ENCODE peak calls at places on chromosome 11, in eight cellular contexts. U is stimulated activated CD4-positive, alpha-beta T cell treated with anti-CD3 and anti-CD28 coated beads, TNF-alpha, amount 100 ng/mL, for 4 hours; S is NCI-H146; Z is activated T-helper 1 cell treated with anti-CD3 and anti-CD28 coated beads, Interleukin-12 subunit alpha, Interleukin-12 subunit beta, Interleukin-2, Interleukin-4 antibody, amounts not matched to agents 30 ng/mL and 10 ng/mL and 1 ng/mL, durations not matched to agents 14 hours and 24 hours and 36 hours; O is NCI-H524 treated with DMSO at 0.1 percent for 48 hours; E is colonic mucosa; P is neural progenitor cell; F is left cardiac atrium. C is an unnamed sample.

GRCh38 chr11:134347441-134347840 is 15.7 kb downstream of the GLB1L2 start:
- DNase-seq in U (no peak), S (no peak), Z (no peak), O (no peak), E (no peak), P (no peak), F (no peak), C (no peak)

GRCh38 chr11:65188486-65188885 is 6.8 kb downstream of the CAPN1 start:
- DNase-seq in U (no peak), S (no peak), Z (no peak), O (no peak), E (no peak), P (no peak), F (no peak), C (no peak)

GRCh38 chr11:2301631-2302272 is at the start of the genes C11orf21 and TSPAN32:
- DNase-seq in U (no peak), S (peak; percentile 40), Z (peak; percentile 57), O (no peak), E (peak; percentile 25), P (no peak), F (peak; percentile 21), C (peak; percentile 97)

GRCh38 chr11:22730319-22730718 is 63.9 kb downstream of the GAS2 start:
- DNase-seq in U (no peak), S (no peak), Z (no peak), O (no peak), E (no peak), P (peak; percentile 11), F (no peak), C (peak; percentile 35)

GRCh38 chr11:18479063-18479462 is 23.4 kb downstream of the LDHAL6A start:
- DNase-seq in U (no peak), S (no peak), Z (no peak), O (no peak), E (no peak), P (no peak), F (no peak), C (no peak)

GRCh38 chr11:130849215-130849568 is 67.1 kb downstream of the SNX19 start:
- DNase-seq in U (no peak), S (no peak), Z (no peak), O (no peak), E (no peak), P (no peak), F (no peak), C (no peak)

GRCh38 chr11:113475160-113475761 is at the start of gene DRD2:
- DNase-seq in U (no peak), S (peak; percentile 56), Z (no peak), O (no peak), E (no peak), P (peak; percentile 86), F (peak; percentile 31), C (no peak)

GRCh38 chr11:133659542-133660201 is 127.4 kb upstream of the OPCML start:
- DNase-seq in U (no peak), S (no peak), Z (no peak), O (no peak), E (no peak), P (no peak), F (no peak), C (no peak)

GRCh38 chr11:120909676-120910215 is 114.2 kb upstream of the TBCEL start:
- DNase-seq in U (no peak), S (no peak), Z (no peak), O (no peak), E (no peak), P (no peak), F (no peak), C (no peak)

GRCh38 chr11:79708319-79708928 is 267.6 kb upstream of the TENM4 start:
- DNase-seq in U (no peak), S (peak; percentile 15), Z (no peak), O (peak; percentile 34), E (peak; percentile 26), P (peak; percentile 72), F (no peak), C (peak; percentile 39)

GRCh38 chr11:96055706-96056387 is 131.9 kb upstream of the MTMR2 start:
- DNase-seq in U (no peak), S (no peak), Z (no peak), O (no peak), E (no peak), P (peak; percentile 43), F (no peak), C (no peak)

GRCh38 chr11:117319214-117319840 is 3.3 kb upstream of the BACE1 start:
- DNase-seq in U (no peak), S (no peak), Z (no peak), O (no peak), E (no peak), P (no peak), F (no peak), C (no peak)

GRCh38 chr11:32325725-32326124 is 109.6 kb downstream of the WT1 start:
- DNase-seq in U (no peak), S (no peak), Z (no peak), O (no peak), E (no peak), P (no peak), F (no peak), C (no peak)

GRCh38 chr11:19242184-19242932 is 1.6 kb upstream of the E2F8 start:
- DNase-seq in U (no peak), S (no peak), Z (no peak), O (no peak), E (peak; percentile 34), P (peak; percentile 50), F (no peak), C (no peak)

GRCh38 chr11:78313181-78313788 is 104.3 kb downstream of the GAB2 start:
- DNase-seq in U (no peak), S (no peak), Z (no peak), O (no peak), E (peak; percentile 65), P (no peak), F (no peak), C (no peak)

GRCh38 chr11:70210051-70210501 is 7.0 kb downstream of the FADD start:
- DNase-seq in U (no peak), S (no peak), Z (no peak), O (no peak), E (no peak), P (no peak), F (no peak), C (no peak)

GRCh38 chr11:19679952-19680823 is 32.4 kb upstream of the NAV2 start:
- DNase-seq in U (no peak), S (no peak), Z (no peak), O (no peak), E (peak; percentile 66), P (peak; percentile 44), F (peak; percentile 94), C (no peak)

GRCh38 chr11:12008790-12009616 is 577 bp upstream of the DKK3 start:
- DNase-seq in U (no peak), S (peak; percentile 81), Z (no peak), O (no peak), E (no peak), P (peak; percentile 89), F (peak; percentile 67), C (no peak)

GRCh38 chr11:79237111-79237510 is 203.7 kb downstream of the TENM4 start:
- DNase-seq in U (no peak), S (no peak), Z (no peak), O (no peak), E (no peak), P (no peak), F (no peak), C (no peak)

GRCh38 chr11:122601131-122602125 is 54.1 kb upstream of the UBASH3B start:
- DNase-seq in U (no peak), S (no peak), Z (no peak), O (no peak), E (no peak), P (no peak), F (no peak), C (no peak)

GRCh38 chr11:134372961-134373360 is 39.1 kb downstream of the B3GAT1 start:
- DNase-seq in U (no peak), S (no peak), Z (no peak), O (peak; percentile 92), E (no peak), P (peak; percentile 18), F (no peak), C (no peak)

GRCh38 chr11:129871914-129872313 is 23.5 kb downstream of the NFRKB start:
- DNase-seq in U (no peak), S (no peak), Z (no peak), O (no peak), E (no peak), P (no peak), F (no peak), C (no peak)

GRCh38 chr11:57639321-57640067 is 10.2 kb downstream of the YPEL4 start:
- DNase-seq in U (no peak), S (peak; percentile 35), Z (no peak), O (no peak), E (no peak), P (peak; percentile 98), F (no peak), C (no peak)